ENCODE peak calls at places on chromosome 19, in seven cellular contexts. B is pons; A is fibroblast of mammary gland; C is KBM-7; E is right cardiac atrium; G is activated T-helper 1 cell treated with anti-CD3 and anti-CD28 coated beads, Interleukin-2, amount 50 U/mL, for 16 hours; M is Daoy. V is an unnamed sample.

GRCh38 chr19:35986664-35987570 is 8.1 kb upstream of the SDHAF1 start:
- DNase-seq in B (no peak), A (no peak), C (peak), E (peak), G (no peak), M (peak), V (peak)

GRCh38 chr19:42075364-42075615 is 676 bp upstream of the ZNF574 start:
- DNase-seq in B (no peak), A (no peak), C (no peak), E (no peak), G (no peak), M (no peak), V (peak)

GRCh38 chr19:39428309-39429112 is 7.2 kb downstream of the RPS16 start:
- DNase-seq in B (no peak), A (peak), C (no peak), E (peak), G (no peak), M (peak), V (peak)

GRCh38 chr19:14495678-14496028 is 274 bp downstream of the GIPC1 start:
- DNase-seq in B (no peak), A (no peak), C (no peak), E (peak), G (no peak), M (no peak), V (no peak)

GRCh38 chr19:47380559-47380958 is 31.4 kb downstream of the DHX34 start:
- DNase-seq in B (no peak), A (no peak), C (no peak), E (no peak), G (no peak), M (no peak), V (no peak)

GRCh38 chr19:56142087-56142787 is 1.1 kb downstream of the ZNF444 start:
- DNase-seq in B (no peak), A (no peak), C (no peak), E (no peak), G (no peak), M (no peak), V (no peak)

GRCh38 chr19:53571339-53571738 is 33.4 kb downstream of the ZNF331 start:
- DNase-seq in B (no peak), A (no peak), C (no peak), E (no peak), G (no peak), M (no peak), V (no peak)

GRCh38 chr19:49890349-49891311 is 6.1 kb downstream of the IL4I1 start:
- DNase-seq in B (no peak), A (no peak), C (no peak), E (peak), G (peak), M (no peak), V (peak)

GRCh38 chr19:19626516-19627441 is 1.2 kb downstream of the LPAR2 start:
- DNase-seq in B (no peak), A (no peak), C (no peak), E (peak), G (no peak), M (no peak), V (no peak)

GRCh38 chr19:52967772-52968171 is 5.1 kb upstream of the ZNF816 start:
- DNase-seq in B (no peak), A (no peak), C (no peak), E (no peak), G (no peak), M (no peak), V (no peak)

GRCh38 chr19:33100894-33101644 is 20.1 kb downstream of the GPATCH1 start:
- DNase-seq in B (no peak), A (no peak), C (no peak), E (no peak), G (no peak), M (no peak), V (no peak)

GRCh38 chr19:39407644-39408391 is 1.2 kb downstream of the ZFP36 start:
- DNase-seq in B (no peak), A (peak), C (peak), E (peak), G (peak), M (peak), V (peak)

GRCh38 chr19:10105241-10106099 is 692 bp upstream of the PPAN start:
- DNase-seq in B (no peak), A (no peak), C (no peak), E (peak), G (peak), M (no peak), V (no peak)

GRCh38 chr19:57888494-57889231 is at the start of gene ZNF814:
- DNase-seq in B (peak), A (peak), C (no peak), E (peak), G (peak), M (peak), V (no peak)

GRCh38 chr19:3556978-3557460 is 367 bp downstream of the MFSD12 start:
- DNase-seq in B (no peak), A (no peak), C (no peak), E (peak), G (peak), M (peak), V (no peak)

GRCh38 chr19:5038631-5039271 is 69.8 kb downstream of the KDM4B start:
- DNase-seq in B (no peak), A (peak), C (peak), E (no peak), G (no peak), M (peak), V (no peak)

GRCh38 chr19:19160489-19161035 is 9.5 kb downstream of the MEF2B start:
- DNase-seq in B (no peak), A (no peak), C (peak), E (no peak), G (no peak), M (no peak), V (no peak)

GRCh38 chr19:55640043-55640576 is 692 bp upstream of the ZNF580 start:
- DNase-seq in B (no peak), A (peak), C (no peak), E (peak), G (no peak), M (no peak), V (peak)